ENCODE peak calls at places on chromosomes 7 and 10, in five cellular contexts. One of them, this sample, is unnamed.

GRCh38 chr10:89458289-89458688 is 43.9 kb downstream of the IFIT5 start:
- DNase-seq in K562: no peak
- DNase-seq in GM12878: no peak
- DNase-seq in HepG2: no peak
- DNase-seq in H1: no peak
- DNase-seq in this sample: no peak

GRCh38 chr7:43944286-43944685 is 18.1 kb downstream of the UBE2D4 start:
- DNase-seq in K562: no peak
- DNase-seq in GM12878: peak; percentile 4
- DNase-seq in HepG2: no peak
- DNase-seq in H1: no peak
- DNase-seq in this sample: no peak

GRCh38 chr10:114684822-114685209 is 26.7 kb upstream of the ABLIM1 start:
- DNase-seq in K562: no peak
- DNase-seq in GM12878: no peak
- DNase-seq in HepG2: peak; percentile 95
- DNase-seq in H1: no peak
- DNase-seq in this sample: peak; percentile 81

GRCh38 chr7:64551375-64552142 is 11.3 kb downstream of the ZNF680 start:
- DNase-seq in K562: no peak
- DNase-seq in GM12878: no peak
- DNase-seq in HepG2: no peak
- DNase-seq in H1: no peak
- DNase-seq in this sample: no peak

GRCh38 chr7:51186531-51186930 is 130.1 kb downstream of the COBL start:
- DNase-seq in K562: no peak
- DNase-seq in GM12878: no peak
- DNase-seq in HepG2: no peak
- DNase-seq in H1: no peak
- DNase-seq in this sample: no peak

GRCh38 chr7:118059209-118059608 is 124.8 kb upstream of the LSM8 start:
- DNase-seq in K562: no peak
- DNase-seq in GM12878: no peak
- DNase-seq in HepG2: no peak
- DNase-seq in H1: no peak
- DNase-seq in this sample: no peak

GRCh38 chr7:95470452-95470851 is 15.3 kb upstream of the ASB4 start:
- DNase-seq in K562: no peak
- DNase-seq in GM12878: no peak
- DNase-seq in HepG2: peak; percentile 82
- DNase-seq in H1: no peak
- DNase-seq in this sample: peak; percentile 83

GRCh38 chr10:73053275-73053674 is 43.4 kb downstream of the P4HA1 start:
- DNase-seq in K562: no peak
- DNase-seq in GM12878: no peak
- DNase-seq in HepG2: no peak
- DNase-seq in H1: no peak
- DNase-seq in this sample: no peak

GRCh38 chr7:31933481-31933880 is 136.7 kb downstream of the PDE1C start:
- DNase-seq in K562: no peak
- DNase-seq in GM12878: no peak
- DNase-seq in HepG2: no peak
- DNase-seq in H1: no peak
- DNase-seq in this sample: peak; percentile 60

GRCh38 chr10:118950190-118950658 is 79.3 kb upstream of the NANOS1 start:
- DNase-seq in K562: no peak
- DNase-seq in GM12878: no peak
- DNase-seq in HepG2: no peak
- DNase-seq in H1: no peak
- DNase-seq in this sample: peak; percentile 21

GRCh38 chr7:2758673-2759603 is 70.9 kb downstream of the AMZ1 start:
- DNase-seq in K562: no peak
- DNase-seq in GM12878: peak; percentile 35
- DNase-seq in HepG2: no peak
- DNase-seq in H1: no peak
- DNase-seq in this sample: no peak

GRCh38 chr7:30727061-30727945 is 24.6 kb upstream of the INMT start:
- DNase-seq in K562: no peak
- DNase-seq in GM12878: no peak
- DNase-seq in HepG2: no peak
- DNase-seq in H1: no peak
- DNase-seq in this sample: no peak

GRCh38 chr7:134429481-134429880 is 29.4 kb downstream of the AKR1B1 start:
- DNase-seq in K562: no peak
- DNase-seq in GM12878: no peak
- DNase-seq in HepG2: no peak
- DNase-seq in H1: no peak
- DNase-seq in this sample: no peak

GRCh38 chr7:96903906-96904305 is 101.4 kb upstream of the DLX6 start:
- DNase-seq in K562: no peak
- DNase-seq in GM12878: no peak
- DNase-seq in HepG2: no peak
- DNase-seq in H1: no peak
- DNase-seq in this sample: no peak

GRCh38 chr7:38822556-38822955 is 86.4 kb downstream of the VPS41 start:
- DNase-seq in K562: no peak
- DNase-seq in GM12878: no peak
- DNase-seq in HepG2: no peak
- DNase-seq in H1: no peak
- DNase-seq in this sample: no peak

GRCh38 chr10:123897146-123897545 is 5.5 kb upstream of the CPXM2 start:
- DNase-seq in K562: no peak
- DNase-seq in GM12878: no peak
- DNase-seq in HepG2: no peak
- DNase-seq in H1: no peak
- DNase-seq in this sample: no peak

GRCh38 chr10:70589762-70590662 is 12.5 kb downstream of the PRF1 start:
- DNase-seq in K562: no peak
- DNase-seq in GM12878: no peak
- DNase-seq in HepG2: no peak
- DNase-seq in H1: no peak
- DNase-seq in this sample: no peak

GRCh38 chr10:52423369-52423768 is 109.3 kb downstream of the DKK1 start:
- DNase-seq in K562: no peak
- DNase-seq in GM12878: no peak
- DNase-seq in HepG2: no peak
- DNase-seq in H1: no peak
- DNase-seq in this sample: no peak

GRCh38 chr10:91010952-91011351 is 90.1 kb upstream of the ANKRD1 start:
- DNase-seq in K562: no peak
- DNase-seq in GM12878: no peak
- DNase-seq in HepG2: no peak
- DNase-seq in H1: no peak
- DNase-seq in this sample: no peak

GRCh38 chr10:28381465-28381864 is 78.6 kb upstream of the MPP7 start:
- DNase-seq in K562: no peak
- DNase-seq in GM12878: no peak
- DNase-seq in HepG2: no peak
- DNase-seq in H1: no peak
- DNase-seq in this sample: no peak

GRCh38 chr7:98186452-98187137 is 24.6 kb upstream of the BHLHA15 start:
- DNase-seq in K562: no peak
- DNase-seq in GM12878: no peak
- DNase-seq in HepG2: no peak
- DNase-seq in H1: no peak
- DNase-seq in this sample: no peak

GRCh38 chr10:99859585-99859984 is 77.1 kb downstream of the ABCC2 start:
- DNase-seq in K562: no peak
- DNase-seq in GM12878: no peak
- DNase-seq in HepG2: peak; percentile 52
- DNase-seq in H1: no peak
- DNase-seq in this sample: peak; percentile 57

GRCh38 chr10:66167816-66168215 is 758.0 kb upstream of the LRRTM3 start:
- DNase-seq in K562: no peak
- DNase-seq in GM12878: no peak
- DNase-seq in HepG2: no peak
- DNase-seq in H1: no peak
- DNase-seq in this sample: no peak
- TF ChIP-seq CHD2 in K562: no peak
- TF ChIP-seq CHD2 in GM12878: no peak
- TF ChIP-seq CHD2 in HepG2: no peak
- TF ChIP-seq CHD2 in H1: no peak
- TF ChIP-seq CHD2 in this sample: no peak

GRCh38 chr7:121932768-121933167 is 59.8 kb downstream of the PTPRZ1 start:
- DNase-seq in K562: no peak
- DNase-seq in GM12878: no peak
- DNase-seq in HepG2: no peak
- DNase-seq in H1: no peak
- DNase-seq in this sample: no peak
- TF ChIP-seq EP300 in K562: no peak
- TF ChIP-seq EP300 in GM12878: no peak
- TF ChIP-seq EP300 in HepG2: no peak
- TF ChIP-seq EP300 in H1: no peak
- TF ChIP-seq EP300 in this sample: no peak

GRCh38 chr10:75616874-75617478 is 185.6 kb downstream of the LRMDA start:
- DNase-seq in K562: no peak
- DNase-seq in GM12878: no peak
- DNase-seq in HepG2: no peak
- DNase-seq in H1: no peak
- DNase-seq in this sample: no peak
- TF ChIP-seq CHD2 in K562: no peak
- TF ChIP-seq CHD2 in GM12878: no peak
- TF ChIP-seq CHD2 in HepG2: no peak
- TF ChIP-seq CHD2 in H1: no peak
- TF ChIP-seq CHD2 in this sample: no peak

DNA sequence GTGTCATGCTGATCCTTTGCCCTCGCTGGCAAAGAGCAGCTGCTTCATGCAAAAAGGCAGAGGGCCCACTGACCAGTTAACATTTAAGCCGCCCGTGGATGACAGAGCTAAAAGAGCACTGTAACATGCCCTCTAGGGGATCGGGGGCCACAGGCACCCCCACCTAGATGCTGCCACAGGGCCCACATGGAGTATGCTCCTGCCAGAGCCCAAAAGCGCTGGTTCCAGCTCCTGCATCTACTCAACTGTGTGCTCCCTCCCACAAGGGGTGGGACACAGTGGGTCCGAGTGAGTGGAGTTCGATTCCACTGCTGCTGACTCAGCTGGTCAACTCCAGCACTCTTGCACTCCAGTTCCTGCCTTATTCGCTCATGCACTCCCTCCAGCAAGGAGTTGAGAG is 199.8 kb upstream of the CNTNAP2 start:
- DNase-seq in K562: no peak
- DNase-seq in GM12878: no peak
- DNase-seq in HepG2: no peak
- DNase-seq in H1: no peak
- DNase-seq in this sample: no peak
- TF ChIP-seq EP300 in K562: no peak
- TF ChIP-seq EP300 in GM12878: no peak
- TF ChIP-seq EP300 in HepG2: no peak
- TF ChIP-seq EP300 in H1: no peak
- TF ChIP-seq EP300 in this sample: no peak

GRCh38 chr10:62085821-62086220 is 182.8 kb downstream of the RTKN2 start:
- DNase-seq in K562: no peak
- DNase-seq in GM12878: no peak
- DNase-seq in HepG2: no peak
- DNase-seq in H1: no peak
- DNase-seq in this sample: no peak
- TF ChIP-seq CHD2 in K562: no peak
- TF ChIP-seq CHD2 in GM12878: no peak
- TF ChIP-seq CHD2 in HepG2: no peak
- TF ChIP-seq CHD2 in H1: no peak
- TF ChIP-seq CHD2 in this sample: no peak

DNA sequence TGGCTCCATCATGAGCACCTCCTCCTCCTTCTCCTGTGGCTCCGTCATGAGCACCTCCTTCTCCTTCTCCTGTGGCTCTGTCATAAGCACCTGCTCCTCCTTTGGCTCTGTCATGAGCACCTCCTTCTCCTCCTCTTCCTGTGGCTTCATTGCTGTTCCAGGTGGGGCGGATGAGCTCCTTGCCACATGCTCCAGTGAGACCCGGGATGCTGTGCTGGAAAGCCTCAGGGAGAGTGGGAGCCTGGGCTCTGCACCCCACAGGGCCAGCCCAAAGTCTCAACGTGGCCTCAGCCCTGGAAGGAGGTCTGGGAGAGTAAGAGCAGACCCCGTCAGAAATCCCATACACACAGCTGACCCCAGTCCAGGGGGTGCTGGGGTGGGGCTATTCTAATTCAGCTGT is 380.7 kb downstream of the TCERG1L start:
- DNase-seq in K562: no peak
- DNase-seq in GM12878: no peak
- DNase-seq in HepG2: no peak
- DNase-seq in H1: no peak
- DNase-seq in this sample: no peak
- TF ChIP-seq EP300 in K562: no peak
- TF ChIP-seq EP300 in GM12878: no peak
- TF ChIP-seq EP300 in HepG2: no peak
- TF ChIP-seq EP300 in H1: no peak
- TF ChIP-seq EP300 in this sample: no peak

DNA sequence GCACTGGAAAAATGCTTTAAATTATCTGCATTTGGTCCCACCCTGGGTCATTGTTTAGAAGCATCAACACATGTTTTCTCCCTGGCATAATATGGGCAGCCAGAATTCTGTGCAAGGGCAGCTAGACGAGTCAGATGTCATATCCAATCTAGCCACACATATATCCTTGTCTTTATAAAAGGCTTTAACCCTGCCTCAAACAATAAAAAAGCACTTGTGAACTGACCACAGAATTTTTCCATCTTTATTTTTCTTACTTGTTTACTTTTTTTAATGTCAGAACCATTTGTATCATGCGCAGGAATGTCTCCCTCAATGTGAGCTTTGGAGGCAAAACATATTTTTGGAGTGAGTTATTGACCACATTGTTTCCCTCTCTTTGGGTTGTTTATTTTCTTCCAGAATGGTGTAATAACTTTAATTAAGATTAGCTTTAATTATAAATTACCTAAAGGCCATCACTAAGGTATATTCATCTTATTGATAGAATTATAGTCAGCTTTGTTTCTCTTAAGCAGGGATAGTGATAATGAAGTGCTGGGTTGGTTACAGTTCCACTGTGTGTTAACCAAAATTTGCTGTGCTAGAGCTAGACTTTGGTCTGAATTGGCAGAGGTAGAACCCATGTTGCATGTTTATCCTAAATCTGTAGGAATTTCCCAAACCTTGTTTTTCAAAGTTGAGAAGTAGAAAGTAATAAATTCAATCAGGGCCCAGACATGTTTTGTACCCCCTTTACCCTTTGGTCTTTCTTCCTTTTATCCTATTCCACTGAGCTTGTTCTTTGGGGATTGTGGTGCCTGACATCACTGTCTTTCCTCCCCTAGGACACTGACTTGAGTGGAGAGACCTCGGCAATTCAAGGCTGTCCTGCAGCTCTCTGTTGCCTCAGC is 1078.4 kb downstream of the KCNMA1 start:
- DNase-seq in K562: no peak
- DNase-seq in GM12878: no peak
- DNase-seq in HepG2: no peak
- DNase-seq in H1: no peak
- DNase-seq in this sample: no peak
- TF ChIP-seq CHD2 in K562: no peak
- TF ChIP-seq CHD2 in GM12878: no peak
- TF ChIP-seq CHD2 in HepG2: no peak
- TF ChIP-seq CHD2 in H1: no peak
- TF ChIP-seq CHD2 in this sample: no peak

DNA sequence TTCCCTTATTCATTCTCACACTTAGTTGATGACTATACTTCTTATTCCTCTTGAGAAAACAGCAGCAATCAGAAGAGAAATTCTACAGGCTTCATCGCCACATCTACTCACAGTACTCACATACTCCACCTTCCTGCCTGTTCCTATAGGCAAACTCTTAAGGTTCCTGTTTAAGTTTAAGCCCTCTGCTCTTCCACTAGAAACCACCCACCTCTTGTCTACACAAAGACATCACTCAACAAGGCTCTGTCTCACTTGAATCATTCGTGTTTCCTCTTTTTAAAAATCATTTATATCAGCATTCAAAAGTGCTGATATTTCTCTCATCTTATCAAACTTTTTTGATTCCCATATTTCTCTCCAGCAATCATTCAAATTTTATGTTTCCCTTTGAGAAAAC is 85.5 kb upstream of the ADO start:
- DNase-seq in K562: no peak
- DNase-seq in GM12878: no peak
- DNase-seq in HepG2: no peak
- DNase-seq in H1: no peak
- DNase-seq in this sample: no peak
- TF ChIP-seq EP300 in K562: no peak
- TF ChIP-seq EP300 in GM12878: no peak
- TF ChIP-seq EP300 in HepG2: no peak
- TF ChIP-seq EP300 in H1: no peak
- TF ChIP-seq EP300 in this sample: no peak